ENCODE peak calls at places on chromosomes 5 and 9, in five cellular contexts. M is GM12878, Q is uterus, Y is tibial nerve, K is right atrium auricular region. H is an unnamed sample.

GRCh38 chr9:110571801-110572490 is 7.6 kb downstream of the SVEP1 start:
- DNase-seq in M (no peak), Q (no peak), Y (no peak), K (no peak), H (no peak)

GRCh38 chr5:74326571-74327338 is 313.8 kb downstream of the ENC1 start:
- DNase-seq in M (peak; percentile 92), Q (no peak), Y (peak; percentile 12), K (no peak), H (no peak)

GRCh38 chr9:105198763-105199339 is 45.6 kb upstream of the SLC44A1 start:
- DNase-seq in M (no peak), Q (no peak), Y (no peak), K (no peak), H (no peak)

GRCh38 chr9:137044042-137044441 is 1.9 kb downstream of the NPDC1 start:
- DNase-seq in M (no peak), Q (no peak), Y (no peak), K (no peak), H (no peak)

GRCh38 chr5:6328173-6328572 is 50.2 kb downstream of the MED10 start:
- DNase-seq in M (no peak), Q (no peak), Y (no peak), K (no peak), H (no peak)

GRCh38 chr5:77222722-77223121 is 12.2 kb downstream of the PDE8B start:
- DNase-seq in M (no peak), Q (no peak), Y (no peak), K (no peak), H (no peak)

GRCh38 chr5:54701179-54701578 is 183.6 kb downstream of the SNX18 start:
- DNase-seq in M (no peak), Q (peak; percentile 81), Y (no peak), K (no peak), H (peak; percentile 86)

GRCh38 chr5:157558681-157559080 is 16.9 kb downstream of the ADAM19 start:
- DNase-seq in M (no peak), Q (no peak), Y (no peak), K (no peak), H (no peak)

GRCh38 chr5:144812770-144813169 is 642.1 kb downstream of the KCTD16 start:
- DNase-seq in M (no peak), Q (no peak), Y (peak; percentile 75), K (no peak), H (peak; percentile 29)

GRCh38 chr9:130034570-130034969 is 8.4 kb downstream of the FNBP1 start:
- DNase-seq in M (no peak), Q (no peak), Y (no peak), K (no peak), H (no peak)

GRCh38 chr5:102666164-102666951 is 88.7 kb upstream of the PAM start:
- DNase-seq in M (no peak), Q (no peak), Y (no peak), K (no peak), H (no peak)

GRCh38 chr9:107249131-107249533 is 33.9 kb upstream of the RAD23B start:
- DNase-seq in M (no peak), Q (no peak), Y (no peak), K (no peak), H (no peak)

GRCh38 chr5:141850786-141851185 is 27.4 kb downstream of the PCDH1 start:
- DNase-seq in M (no peak), Q (no peak), Y (no peak), K (no peak), H (no peak)

GRCh38 chr5:139091439-139092156 is 106.6 kb downstream of the SIL1 start:
- DNase-seq in M (no peak), Q (no peak), Y (no peak), K (no peak), H (no peak)

GRCh38 chr5:158135682-158136176 is 276.8 kb upstream of the CLINT1 start:
- DNase-seq in M (no peak), Q (no peak), Y (peak; percentile 64), K (no peak), H (no peak)

GRCh38 chr5:33524476-33524875 is 83.7 kb downstream of the TARS1 start:
- DNase-seq in M (no peak), Q (no peak), Y (no peak), K (no peak), H (no peak)

GRCh38 chr5:157143127-157143959 is 678 bp upstream of the MED7 start:
- DNase-seq in M (no peak), Q (peak; percentile 40), Y (peak; percentile 55), K (peak; percentile 68), H (peak; percentile 51)

GRCh38 chr5:97458851-97459250 is 275.8 kb upstream of the RIOK2 start:
- DNase-seq in M (peak; percentile 32), Q (no peak), Y (no peak), K (no peak), H (no peak)

GRCh38 chr9:114155967-114156294 is 594 bp downstream of the COL27A1 start:
- DNase-seq in M (no peak), Q (no peak), Y (no peak), K (no peak), H (no peak)

GRCh38 chr9:127132921-127133647 is 10.6 kb upstream of the ANGPTL2 start:
- DNase-seq in M (no peak), Q (peak; percentile 30), Y (no peak), K (no peak), H (no peak)

GRCh38 chr5:132774406-132774805 is 2.6 kb downstream of the SEPTIN8 start:
- DNase-seq in M (no peak), Q (no peak), Y (no peak), K (no peak), H (no peak)

GRCh38 chr5:350355-350754 is 28.8 kb downstream of the AHRR start:
- DNase-seq in M (no peak), Q (no peak), Y (no peak), K (peak; percentile 18), H (peak; percentile 18)

GRCh38 chr5:90111354-90112070 is 298.0 kb downstream of the CETN3 start:
- DNase-seq in M (no peak), Q (no peak), Y (no peak), K (no peak), H (no peak)

GRCh38 chr5:52560366-52560765 is 227.3 kb upstream of the ITGA1 start:
- DNase-seq in M (no peak), Q (no peak), Y (no peak), K (no peak), H (no peak)

GRCh38 chr9:6197330-6197729 is 18.3 kb upstream of the IL33 start:
- DNase-seq in M (no peak), Q (no peak), Y (no peak), K (no peak), H (no peak)

GRCh38 chr9:126697350-126697749 is 83.6 kb downstream of the LMX1B start:
- DNase-seq in M (no peak), Q (no peak), Y (no peak), K (no peak), H (no peak)

GRCh38 chr5:1034421-1034905 is 25.9 kb downstream of the NKD2 start:
- DNase-seq in M (no peak), Q (no peak), Y (no peak), K (no peak), H (no peak)

GRCh38 chr5:99590806-99591205 is 662.0 kb upstream of the CHD1 start:
- DNase-seq in M (no peak), Q (no peak), Y (no peak), K (no peak), H (no peak)

GRCh38 chr9:107462691-107463090 is 26.9 kb downstream of the KLF4 start:
- DNase-seq in M (no peak), Q (no peak), Y (no peak), K (no peak), H (no peak)

GRCh38 chr9:136373300-136374182 is at the start of gene CARD9:
- DNase-seq in M (no peak), Q (no peak), Y (no peak), K (no peak), H (peak; percentile 55)

GRCh38 chr5:159040181-159040580 is 59.5 kb downstream of the EBF1 start:
- DNase-seq in M (peak; percentile 56), Q (no peak), Y (no peak), K (no peak), H (no peak)

GRCh38 chr5:10853144-10853543 is 92.1 kb upstream of the DAP start:
- DNase-seq in M (no peak), Q (no peak), Y (no peak), K (no peak), H (no peak)

GRCh38 chr9:127163409-127163808 is 41.0 kb upstream of the ANGPTL2 start:
- DNase-seq in M (peak; percentile 64), Q (peak; percentile 19), Y (no peak), K (no peak), H (no peak)

GRCh38 chr9:14362175-14362574 is 48.2 kb upstream of the NFIB start:
- DNase-seq in M (no peak), Q (no peak), Y (no peak), K (no peak), H (no peak)

GRCh38 chr5:139299477-139299876 is 5.9 kb downstream of the MATR3 start:
- DNase-seq in M (no peak), Q (no peak), Y (no peak), K (no peak), H (no peak)

GRCh38 chr5:56515011-56515410 is 281.9 kb upstream of the ANKRD55 start:
- DNase-seq in M (no peak), Q (no peak), Y (no peak), K (no peak), H (no peak)

GRCh38 chr5:68331202-68332108 is 115.9 kb downstream of the PIK3R1 start:
- DNase-seq in M (no peak), Q (no peak), Y (no peak), K (no peak), H (no peak)

GRCh38 chr9:131481441-131482342 is 21.0 kb upstream of the POMT1 start:
- DNase-seq in M (no peak), Q (no peak), Y (no peak), K (no peak), H (no peak)
- H3K36me3 ChIP-seq in M (peaks cover 67% of the 10 kb centered on the region), Q (no peaks in the 10 kb centered on the region), Y (peaks cover 11% of the 10 kb centered on the region), K (peaks cover 97% of the 10 kb centered on the region), H (peaks cover 21% of the 10 kb centered on the region)

GRCh38 chr9:93661591-93661990 is 85.2 kb downstream of the PHF2 start:
- DNase-seq in M (no peak), Q (no peak), Y (no peak), K (no peak), H (no peak)
- H3K36me3 ChIP-seq in M (peaks cover 2% of the 10 kb centered on the region), Q (no peaks in the 10 kb centered on the region), Y (no peaks in the 10 kb centered on the region), K (peaks cover 52% of the 10 kb centered on the region), H (peaks cover 73% of the 10 kb centered on the region)

DNA sequence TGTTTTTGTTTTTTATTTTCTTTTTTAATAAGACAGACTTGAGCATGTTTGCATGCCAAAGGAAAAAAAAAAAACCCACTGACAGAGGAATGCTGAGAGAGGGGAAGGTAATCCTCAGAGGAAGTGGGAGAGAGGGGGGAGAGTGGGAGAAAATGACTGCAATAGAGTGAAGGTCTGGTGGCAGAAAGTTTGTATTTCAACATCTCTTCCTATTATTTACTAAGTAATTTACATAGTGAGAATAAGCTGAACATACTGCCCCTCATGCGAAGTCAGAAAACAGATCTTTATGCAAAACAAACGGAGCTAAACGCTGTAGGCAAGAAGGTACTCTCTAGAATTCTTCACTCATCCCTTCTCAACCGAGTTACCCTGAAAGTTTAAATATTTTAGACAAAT is 45.0 kb downstream of the ELL2 start:
- DNase-seq in M (no peak), Q (no peak), Y (no peak), K (no peak), H (no peak)
- H3K36me3 ChIP-seq in M (no peaks in the 10 kb centered on the region), Q (no peaks in the 10 kb centered on the region), Y (no peaks in the 10 kb centered on the region), K (no peaks in the 10 kb centered on the region), H (peaks cover 3% of the 10 kb centered on the region)

DNA sequence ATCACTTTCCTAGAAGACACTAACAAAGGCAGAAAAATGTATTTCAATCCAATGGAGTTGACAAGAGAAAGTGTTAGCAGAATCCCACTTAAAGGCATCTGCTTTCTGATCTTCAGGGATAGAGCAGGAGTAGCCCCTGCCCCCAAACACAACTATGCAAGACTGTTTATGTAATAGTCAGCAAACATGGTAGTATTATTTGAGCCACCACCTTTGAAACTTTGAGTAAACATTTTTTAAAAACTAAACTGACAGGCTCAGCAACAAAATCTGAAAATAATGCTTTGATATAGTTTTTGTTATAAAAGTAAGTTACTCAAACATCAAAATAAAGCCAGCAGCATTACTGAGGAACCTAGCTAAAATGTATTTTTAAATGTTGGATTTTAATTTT is 4.8 kb downstream of the ELL2 start:
- DNase-seq in M (no peak), Q (no peak), Y (no peak), K (no peak), H (no peak)
- H3K36me3 ChIP-seq in M (no peaks in the 10 kb centered on the region), Q (no peaks in the 10 kb centered on the region), Y (no peaks in the 10 kb centered on the region), K (no peaks in the 10 kb centered on the region), H (no peaks in the 10 kb centered on the region)